ENCODE peak calls at places on chromosome 16, in four cellular contexts. Z is HEK293T, R is HCT116, O is WTC11. U is an unnamed sample.

GRCh38 chr16:82638095-82638798 is 11.5 kb downstream of the CDH13 start:
- DNase-seq in O (no peak), Z (no peak), R (no peak), U (no peak)

GRCh38 chr16:57675752-57676623 is 7.9 kb downstream of the ADGRG3 start:
- DNase-seq in R (no peak), Z (no peak), O (peak; percentile 62), U (peak; percentile 13)

GRCh38 chr16:22732315-22732840 is 81.6 kb upstream of the HS3ST2 start:
- DNase-seq in Z (no peak), O (no peak), R (no peak), U (no peak)

GRCh38 chr16:1991588-1992474 is 2.1 kb downstream of the SYNGR3 start:
- DNase-seq in O (peak; percentile 99), R (peak; percentile 61), Z (peak; percentile 98), U (peak; percentile 85)

GRCh38 chr16:1010266-1010665 is 28.7 kb downstream of the SOX8 start:
- DNase-seq in R (no peak), O (no peak), Z (no peak), U (no peak)

GRCh38 chr16:10971560-10971961 is 27.2 kb downstream of the CLEC16A start:
- DNase-seq in O (peak; percentile 46), R (peak; percentile 47), Z (peak; percentile 71), U (no peak)

GRCh38 chr16:23498863-23499262 is 11.4 kb downstream of the GGA2 start:
- DNase-seq in Z (no peak), R (no peak), O (no peak), U (no peak)

GRCh38 chr16:10992797-10993196 is 48.4 kb downstream of the CLEC16A start:
- DNase-seq in O (no peak), Z (no peak), R (peak; percentile 52), U (no peak)

GRCh38 chr16:25063102-25063501 is 47.9 kb upstream of the ARHGAP17 start:
- DNase-seq in O (no peak), R (no peak), Z (no peak), U (no peak)

GRCh38 chr16:67441289-67441753 is 10.4 kb downstream of the HSD11B2 start:
- DNase-seq in O (no peak), Z (no peak), R (no peak), U (no peak)

GRCh38 chr16:4684763-4685162 is 8.6 kb upstream of the NUDT16L1 start:
- DNase-seq in Z (no peak), O (no peak), R (no peak), U (no peak)

GRCh38 chr16:67237396-67238277 is 9.6 kb downstream of the FHOD1 start:
- DNase-seq in O (no peak), R (no peak), Z (no peak), U (no peak)

GRCh38 chr16:72467157-72467759 is 295.3 kb upstream of the PMFBP1 start:
- DNase-seq in O (no peak), Z (peak; percentile 31), R (peak; percentile 28), U (no peak)

GRCh38 chr16:79325211-79325610 is 275.3 kb downstream of the MAF start:
- DNase-seq in Z (no peak), O (no peak), R (no peak), U (no peak)

GRCh38 chr16:29959293-29959692 is 2.6 kb upstream of the TMEM219 start:
- DNase-seq in Z (no peak), R (no peak), O (no peak), U (no peak)

GRCh38 chr16:4216631-4217030 is 25.2 kb downstream of the SRL start:
- DNase-seq in Z (no peak), O (no peak), R (no peak), U (no peak)

GRCh38 chr16:68732068-68732680 is 4.9 kb upstream of the CDH1 start:
- DNase-seq in Z (peak; percentile 54), R (peak; percentile 60), O (peak; percentile 58), U (no peak)

GRCh38 chr16:2082983-2083364 is 35.2 kb downstream of the TSC2 start:
- DNase-seq in O (no peak), R (no peak), Z (no peak), U (no peak)

GRCh38 chr16:31072540-31073072 is 1.4 kb downstream of the ZNF668 start:
- DNase-seq in Z (no peak), O (no peak), R (no peak), U (no peak)

GRCh38 chr16:27398894-27399853 is 2.8 kb upstream of the IL21R start:
- DNase-seq in Z (no peak), O (no peak), R (no peak), U (no peak)

GRCh38 chr16:58462997-58463891 is 36.7 kb upstream of the NDRG4 start:
- DNase-seq in Z (peak; percentile 55), R (no peak), O (peak; percentile 36), U (peak; percentile 70)

GRCh38 chr16:17396762-17397498 is 73.8 kb downstream of the XYLT1 start:
- DNase-seq in O (no peak), Z (peak; percentile 27), R (no peak), U (no peak)

GRCh38 chr16:54456291-54456690 is 169.7 kb upstream of the IRX3 start:
- DNase-seq in Z (no peak), R (no peak), O (no peak), U (no peak)

GRCh38 chr16:68064791-68065365 is 20.3 kb upstream of the NFATC3 start:
- DNase-seq in Z (peak; percentile 79), O (peak; percentile 79), R (peak; percentile 28), U (no peak)

GRCh38 chr16:68640972-68641371 is 4.1 kb upstream of the CDH3 start:
- DNase-seq in O (no peak), Z (no peak), R (no peak), U (no peak)

GRCh38 chr16:27641260-27641659 is 91.3 kb downstream of the KATNIP start:
- DNase-seq in Z (no peak), R (no peak), O (no peak), U (no peak)

GRCh38 chr16:81497690-81498089 is 53.1 kb downstream of the CMIP start:
- DNase-seq in R (no peak), O (no peak), Z (no peak), U (no peak)

GRCh38 chr16:70800306-70800705 is 652 bp downstream of the VAC14 start:
- DNase-seq in O (no peak), R (no peak), Z (no peak), U (no peak)

GRCh38 chr16:81632392-81633146 is 146.5 kb upstream of the PLCG2 start:
- DNase-seq in R (peak; percentile 93), Z (no peak), O (no peak), U (no peak)

GRCh38 chr16:70746040-70746707 is 54.8 kb downstream of the VAC14 start:
- DNase-seq in O (no peak), R (peak; percentile 51), Z (no peak), U (no peak)

GRCh38 chr16:69143116-69143515 is 10.7 kb downstream of the UTP4 start:
- DNase-seq in O (no peak), R (no peak), Z (peak; percentile 39), U (no peak)

GRCh38 chr16:8963825-8964441 is at the start of gene USP7:
- DNase-seq in R (peak; percentile 63), O (peak; percentile 89), Z (peak; percentile 91), U (peak; percentile 46)

GRCh38 chr16:70646260-70647241 is at the start of gene IL34:
- DNase-seq in R (no peak), O (no peak), Z (peak; percentile 6), U (no peak)

GRCh38 chr16:10866196-10866976 is 10.6 kb upstream of the CIITA start:
- DNase-seq in Z (no peak), O (no peak), R (no peak), U (no peak)

DNA sequence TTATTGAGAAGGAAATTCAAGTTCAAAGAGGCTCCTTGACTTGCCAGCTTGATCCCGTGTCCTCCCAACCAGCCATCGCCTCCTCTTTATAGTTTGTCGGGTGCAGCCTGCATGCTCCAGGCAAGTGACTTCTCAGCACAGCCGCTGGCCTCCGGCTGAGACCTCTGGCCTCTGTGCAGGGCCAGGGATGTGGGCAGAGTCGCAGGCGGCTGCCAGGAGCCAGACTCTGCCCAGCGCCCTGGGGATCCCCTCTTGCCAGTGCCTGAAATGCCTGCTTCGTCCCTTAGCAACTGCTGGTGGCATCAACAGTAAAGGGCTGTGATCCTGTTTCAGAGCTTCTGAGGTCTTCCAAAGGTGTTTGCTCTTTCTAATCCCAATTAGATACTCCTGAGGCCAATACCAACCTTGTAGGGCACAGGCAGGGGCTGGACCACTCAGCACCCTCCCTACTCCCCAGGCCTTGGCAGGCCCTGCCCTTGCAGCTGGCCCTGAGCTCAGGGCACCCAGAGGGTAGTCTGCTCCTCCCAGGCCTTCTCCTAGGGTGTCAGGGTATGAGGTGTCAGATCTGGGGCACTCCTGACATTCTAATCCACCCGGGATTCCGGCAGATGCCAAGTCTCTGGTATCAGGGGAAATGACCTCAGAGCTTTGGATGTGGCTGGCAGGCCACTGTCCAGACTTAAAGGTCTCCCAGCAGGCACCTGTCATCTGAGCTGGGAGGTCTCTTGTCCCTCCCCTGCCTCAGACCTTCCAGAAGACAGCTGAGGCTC is 68.0 kb upstream of the SIAH1 start:
- DNase-seq in R (no peak), Z (no peak), O (no peak), U (no peak)
- TF ChIP-seq SP1 in R (no peak), Z (no peak), O (no peak), U (no peak)

GRCh38 chr16:46884513-46885293 is 541 bp downstream of the GPT2 start:
- DNase-seq in Z (peak; percentile 38), O (no peak), R (no peak), U (no peak)

GRCh38 chr16:46886764-46887523 is 2.8 kb downstream of the GPT2 start:
- DNase-seq in Z (no peak), O (no peak), R (no peak), U (no peak)

GRCh38 chr16:46883690-46884512 is at the start of gene GPT2:
- DNase-seq in R (peak; percentile 91), Z (peak; percentile 90), O (peak; percentile 100), U (peak; percentile 88)

GRCh38 chr16:46887524-46887854 is 3.3 kb downstream of the GPT2 start:
- DNase-seq in O (no peak), R (no peak), Z (no peak), U (no peak)

GRCh38 chr16:46885960-46886763 is 2.0 kb downstream of the GPT2 start:
- DNase-seq in R (no peak), Z (no peak), O (no peak), U (no peak)
- TF ChIP-seq SP1 in R (no peak), Z (no peak), O (no peak), U (peak; percentile 77)

GRCh38 chr16:84648595-84649510 is 542 bp downstream of the KLHL36 start:
- DNase-seq in Z (peak; percentile 62), O (peak; percentile 51), R (no peak), U (peak; percentile 72)
- TF ChIP-seq SP1 in Z (no peak), O (peak; percentile 19), R (no peak), U (no peak)

DNA sequence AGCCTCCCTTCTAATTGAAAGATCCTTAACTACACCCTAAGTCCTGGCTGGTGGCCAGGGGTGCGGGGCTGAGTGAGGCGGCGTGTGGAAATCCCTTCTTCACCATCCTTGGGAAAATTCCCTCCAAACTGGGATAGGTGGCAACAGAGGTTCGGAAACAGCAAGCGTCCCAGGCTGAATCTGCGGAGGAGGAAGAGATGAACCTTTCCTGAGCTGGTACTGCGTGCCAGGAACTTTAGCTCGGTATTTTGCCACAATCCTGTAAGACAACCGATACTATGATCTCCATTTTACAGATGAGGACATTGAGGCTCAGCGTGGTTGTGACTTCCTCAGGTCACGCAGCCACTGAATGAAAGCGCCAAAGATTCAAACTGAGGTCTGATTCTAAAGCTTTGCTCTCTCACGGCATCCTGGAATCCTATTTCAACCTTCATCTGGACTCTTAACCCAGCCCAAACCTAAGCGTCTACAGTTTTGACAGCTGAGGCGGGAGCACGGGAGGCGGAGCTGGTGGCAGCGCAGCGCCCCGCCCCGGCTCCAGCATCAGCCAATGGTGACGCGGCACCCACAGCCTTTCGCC is 570 bp upstream of the CYLD start:
- DNase-seq in O (no peak), Z (no peak), R (no peak), U (no peak)
- TF ChIP-seq SP1 in O (no peak), Z (no peak), R (no peak), U (no peak)

U was measured in H1.